ENCODE peak calls at places on chromosomes 1 and 21, in eight cellular contexts. Q is pulmonary artery endothelial cell; C is Right ventricle myocardium superior; S is HTR-8/SVneo; N is amniotic epithelial cell; J is ovary; X is activated T-helper 9 cell treated with anti-CD3 and anti-CD28 coated beads, Interleukin-2, amount 50 U/mL, for 16 hours; I is AG09309. T is an unnamed sample.

GRCh38 chr1:223363057-223363855 is 720 bp downstream of the SUSD4 start:
- DNase-seq in Q (no peak), C (peak; percentile 64), S (peak; percentile 11), N (no peak), J (peak; percentile 74), X (peak; percentile 8), I (no peak), T (no peak)

GRCh38 chr1:8571200-8571984 is 246.0 kb downstream of the RERE start:
- DNase-seq in Q (peak; percentile 56), C (no peak), S (no peak), N (peak; percentile 52), J (no peak), X (no peak), I (peak; percentile 14), T (peak; percentile 79)

GRCh38 chr1:109947582-109948284 is 36.8 kb upstream of the AHCYL1 start:
- DNase-seq in Q (no peak), C (no peak), S (no peak), N (no peak), J (no peak), X (no peak), I (no peak), T (no peak)

GRCh38 chr1:228150458-228151169 is 884 bp downstream of the GJC2 start:
- DNase-seq in Q (no peak), C (peak; percentile 83), S (no peak), N (peak; percentile 88), J (peak; percentile 95), X (no peak), I (no peak), T (no peak)

GRCh38 chr1:54220004-54220811 is 20.2 kb downstream of the MRPL37 start:
- DNase-seq in Q (no peak), C (peak; percentile 78), S (no peak), N (peak; percentile 73), J (peak; percentile 76), X (no peak), I (no peak), T (no peak)

GRCh38 chr1:65002508-65003315 is 36.4 kb upstream of the JAK1 start:
- DNase-seq in Q (peak; percentile 35), C (peak; percentile 91), S (peak; percentile 48), N (peak; percentile 88), J (peak; percentile 96), X (peak; percentile 66), I (peak; percentile 52), T (no peak)

GRCh38 chr1:12345350-12346217 is 115.8 kb downstream of the VPS13D start:
- DNase-seq in Q (no peak), C (no peak), S (no peak), N (no peak), J (no peak), X (no peak), I (no peak), T (no peak)

GRCh38 chr1:195867638-195868037 is 740.6 kb downstream of the KCNT2 start:
- DNase-seq in Q (no peak), C (no peak), S (no peak), N (no peak), J (no peak), X (no peak), I (no peak), T (no peak)

GRCh38 chr1:161209790-161210409 is 5.2 kb upstream of the FCER1G start:
- DNase-seq in Q (no peak), C (peak; percentile 82), S (peak; percentile 67), N (peak; percentile 60), J (peak; percentile 72), X (peak; percentile 59), I (no peak), T (peak; percentile 73)

GRCh38 chr1:242002072-242002471 is 3.2 kb upstream of the MAP1LC3C start:
- DNase-seq in Q (no peak), C (no peak), S (no peak), N (no peak), J (no peak), X (no peak), I (no peak), T (no peak)

GRCh38 chr21:44736291-44737004 is 25.1 kb upstream of the TSPEAR start:
- DNase-seq in Q (no peak), C (no peak), S (no peak), N (no peak), J (no peak), X (no peak), I (no peak), T (peak; percentile 64)

GRCh38 chr1:85451236-85451830 is 13.6 kb downstream of the DDAH1 start:
- DNase-seq in Q (no peak), C (no peak), S (no peak), N (no peak), J (no peak), X (no peak), I (no peak), T (no peak)

GRCh38 chr1:107254306-107254705 is 113.5 kb downstream of the NTNG1 start:
- DNase-seq in Q (no peak), C (no peak), S (no peak), N (no peak), J (no peak), X (no peak), I (no peak), T (no peak)

GRCh38 chr1:46180082-46180616 is 3.9 kb upstream of the P3R3URF start:
- DNase-seq in Q (no peak), C (no peak), S (no peak), N (no peak), J (no peak), X (no peak), I (no peak), T (no peak)